ENCODE peak calls at places on chromosomes 2 and 18, in four cellular contexts. One of them, this sample, is unnamed.

GRCh38 chr2:136117391-136117841 is 533 bp downstream of the CXCR4 start:
- DNase-seq in left ventricle myocardium inferior: peak
- DNase-seq in WERI-Rb-1: peak
- DNase-seq in heart right ventricle: peak
- DNase-seq in this sample: peak

GRCh38 chr18:7021994-7022840 is 95.4 kb downstream of the LAMA1 start:
- DNase-seq in left ventricle myocardium inferior: no peak
- DNase-seq in WERI-Rb-1: peak
- DNase-seq in heart right ventricle: no peak
- DNase-seq in this sample: no peak

GRCh38 chr2:28602751-28603639 is 107.1 kb downstream of the PLB1 start:
- DNase-seq in left ventricle myocardium inferior: no peak
- DNase-seq in WERI-Rb-1: no peak
- DNase-seq in heart right ventricle: no peak
- DNase-seq in this sample: no peak

GRCh38 chr18:31942301-31942998 is 478 bp downstream of the TRAPPC8 start:
- DNase-seq in left ventricle myocardium inferior: no peak
- DNase-seq in WERI-Rb-1: peak
- DNase-seq in heart right ventricle: peak
- DNase-seq in this sample: peak

GRCh38 chr2:9771481-9772017 is 71.7 kb upstream of the TAF1B start:
- DNase-seq in left ventricle myocardium inferior: no peak
- DNase-seq in WERI-Rb-1: peak
- DNase-seq in heart right ventricle: peak
- DNase-seq in this sample: peak

GRCh38 chr2:223090081-223090480 is 38.1 kb downstream of the KCNE4 start:
- DNase-seq in left ventricle myocardium inferior: no peak
- DNase-seq in WERI-Rb-1: no peak
- DNase-seq in heart right ventricle: no peak
- DNase-seq in this sample: no peak

GRCh38 chr2:128318776-128319456 is at the start of gene HS6ST1:
- DNase-seq in left ventricle myocardium inferior: peak
- DNase-seq in WERI-Rb-1: peak
- DNase-seq in heart right ventricle: peak
- DNase-seq in this sample: peak

GRCh38 chr2:114350186-114350725 is 92.2 kb upstream of the DPP10 start:
- DNase-seq in left ventricle myocardium inferior: no peak
- DNase-seq in WERI-Rb-1: no peak
- DNase-seq in heart right ventricle: no peak
- DNase-seq in this sample: no peak

GRCh38 chr2:32772623-32773221 is 144.9 kb downstream of the TTC27 start:
- DNase-seq in left ventricle myocardium inferior: no peak
- DNase-seq in WERI-Rb-1: peak
- DNase-seq in heart right ventricle: peak
- DNase-seq in this sample: no peak

GRCh38 chr18:75089748-75090327 is 119.1 kb downstream of the PTGR3 start:
- DNase-seq in left ventricle myocardium inferior: no peak
- DNase-seq in WERI-Rb-1: no peak
- DNase-seq in heart right ventricle: no peak
- DNase-seq in this sample: no peak

GRCh38 chr2:27214936-27215335 is 2.2 kb upstream of the CAD start:
- DNase-seq in left ventricle myocardium inferior: no peak
- DNase-seq in WERI-Rb-1: no peak
- DNase-seq in heart right ventricle: no peak
- DNase-seq in this sample: no peak

GRCh38 chr2:235685024-235685721 is 191.3 kb downstream of the AGAP1 start:
- DNase-seq in left ventricle myocardium inferior: no peak
- DNase-seq in WERI-Rb-1: no peak
- DNase-seq in heart right ventricle: no peak
- DNase-seq in this sample: peak

GRCh38 chr18:35983818-35984217 is 11.3 kb downstream of the RMP24 start:
- DNase-seq in left ventricle myocardium inferior: no peak
- DNase-seq in WERI-Rb-1: no peak
- DNase-seq in heart right ventricle: no peak
- DNase-seq in this sample: no peak

GRCh38 chr2:31442376-31442775 is 27.8 kb upstream of the XDH start:
- DNase-seq in left ventricle myocardium inferior: no peak
- DNase-seq in WERI-Rb-1: no peak
- DNase-seq in heart right ventricle: no peak
- DNase-seq in this sample: no peak

GRCh38 chr2:195364015-195364965 is 292.7 kb upstream of the SLC39A10 start:
- DNase-seq in left ventricle myocardium inferior: no peak
- DNase-seq in WERI-Rb-1: no peak
- DNase-seq in heart right ventricle: no peak
- DNase-seq in this sample: no peak

GRCh38 chr2:183037660-183038340 is 457 bp downstream of the NCKAP1 start:
- DNase-seq in left ventricle myocardium inferior: peak
- DNase-seq in WERI-Rb-1: peak
- DNase-seq in heart right ventricle: peak
- DNase-seq in this sample: peak

GRCh38 chr2:6228251-6228650 is 536.1 kb downstream of the SOX11 start:
- DNase-seq in left ventricle myocardium inferior: no peak
- DNase-seq in WERI-Rb-1: no peak
- DNase-seq in heart right ventricle: no peak
- DNase-seq in this sample: no peak

GRCh38 chr2:3485166-3485565 is 34.2 kb downstream of the ADI1 start:
- DNase-seq in left ventricle myocardium inferior: no peak
- DNase-seq in WERI-Rb-1: no peak
- DNase-seq in heart right ventricle: no peak
- DNase-seq in this sample: no peak

GRCh38 chr18:63881851-63882250 is 5.7 kb upstream of the SERPINB2 start:
- DNase-seq in left ventricle myocardium inferior: no peak
- DNase-seq in WERI-Rb-1: no peak
- DNase-seq in heart right ventricle: no peak
- DNase-seq in this sample: no peak

GRCh38 chr18:78158943-78159342 is 820.7 kb upstream of the SALL3 start:
- DNase-seq in left ventricle myocardium inferior: no peak
- DNase-seq in WERI-Rb-1: no peak
- DNase-seq in heart right ventricle: no peak
- DNase-seq in this sample: no peak

GRCh38 chr2:24181849-24182248 is 7.0 kb downstream of the FAM228A start:
- DNase-seq in left ventricle myocardium inferior: no peak
- DNase-seq in WERI-Rb-1: peak
- DNase-seq in heart right ventricle: no peak
- DNase-seq in this sample: no peak

GRCh38 chr2:39392672-39393071 is 44.4 kb downstream of the MAP4K3 start:
- DNase-seq in left ventricle myocardium inferior: no peak
- DNase-seq in WERI-Rb-1: no peak
- DNase-seq in heart right ventricle: no peak
- DNase-seq in this sample: no peak

GRCh38 chr2:138121769-138122661 is 157.7 kb downstream of the HNMT start:
- DNase-seq in left ventricle myocardium inferior: no peak
- DNase-seq in WERI-Rb-1: no peak
- DNase-seq in heart right ventricle: no peak
- DNase-seq in this sample: no peak

GRCh38 chr2:129791651-129792050 is 187.8 kb upstream of the RAB6C start:
- DNase-seq in left ventricle myocardium inferior: no peak
- DNase-seq in WERI-Rb-1: no peak
- DNase-seq in heart right ventricle: no peak
- DNase-seq in this sample: no peak

GRCh38 chr2:171673928-171674327 is 13.3 kb upstream of the DYNC1I2 start:
- DNase-seq in left ventricle myocardium inferior: no peak
- DNase-seq in WERI-Rb-1: no peak
- DNase-seq in heart right ventricle: no peak
- DNase-seq in this sample: no peak

GRCh38 chr18:50410894-50411293 is 36.0 kb downstream of the SKA1 start:
- DNase-seq in left ventricle myocardium inferior: no peak
- DNase-seq in WERI-Rb-1: no peak
- DNase-seq in heart right ventricle: no peak
- DNase-seq in this sample: no peak

GRCh38 chr2:163878718-163879117 is 142.9 kb upstream of the FIGN start:
- DNase-seq in left ventricle myocardium inferior: no peak
- DNase-seq in WERI-Rb-1: peak
- DNase-seq in heart right ventricle: no peak
- DNase-seq in this sample: peak

GRCh38 chr2:28684142-28684858 is 67.3 kb upstream of the PPP1CB start:
- DNase-seq in left ventricle myocardium inferior: no peak
- DNase-seq in WERI-Rb-1: peak
- DNase-seq in heart right ventricle: no peak
- DNase-seq in this sample: no peak

GRCh38 chr2:187252063-187252462 is 196.0 kb downstream of the CALCRL start:
- DNase-seq in left ventricle myocardium inferior: no peak
- DNase-seq in WERI-Rb-1: no peak
- DNase-seq in heart right ventricle: no peak
- DNase-seq in this sample: no peak

GRCh38 chr18:8705941-8706544 is 687 bp downstream of the MTCL1 start:
- DNase-seq in left ventricle myocardium inferior: no peak
- DNase-seq in WERI-Rb-1: no peak
- DNase-seq in heart right ventricle: no peak
- DNase-seq in this sample: peak

GRCh38 chr2:84938194-84938879 is 32.6 kb upstream of the KCMF1 start:
- DNase-seq in left ventricle myocardium inferior: no peak
- DNase-seq in WERI-Rb-1: no peak
- DNase-seq in heart right ventricle: no peak
- DNase-seq in this sample: no peak

GRCh38 chr2:64179582-64180321 is 35.5 kb upstream of the PELI1 start:
- DNase-seq in left ventricle myocardium inferior: no peak
- DNase-seq in WERI-Rb-1: no peak
- DNase-seq in heart right ventricle: no peak
- DNase-seq in this sample: no peak

GRCh38 chr2:96374211-96374951 is 38.8 kb downstream of the NCAPH start:
- DNase-seq in left ventricle myocardium inferior: peak
- DNase-seq in WERI-Rb-1: no peak
- DNase-seq in heart right ventricle: peak
- DNase-seq in this sample: no peak

GRCh38 chr18:56709463-56709862 is 58.3 kb downstream of the WDR7 start:
- DNase-seq in left ventricle myocardium inferior: no peak
- DNase-seq in WERI-Rb-1: no peak
- DNase-seq in heart right ventricle: no peak
- DNase-seq in this sample: no peak

GRCh38 chr2:39494784-39495251 is 57.7 kb upstream of the MAP4K3 start:
- DNase-seq in left ventricle myocardium inferior: no peak
- DNase-seq in WERI-Rb-1: no peak
- DNase-seq in heart right ventricle: peak
- DNase-seq in this sample: no peak

GRCh38 chr2:196448680-196449079 is 190.8 kb upstream of the CCDC150 start:
- DNase-seq in left ventricle myocardium inferior: no peak
- DNase-seq in WERI-Rb-1: no peak
- DNase-seq in heart right ventricle: no peak
- DNase-seq in this sample: no peak

GRCh38 chr2:134260726-134261125 is 6.9 kb downstream of the MGAT5 start:
- DNase-seq in left ventricle myocardium inferior: no peak
- DNase-seq in WERI-Rb-1: no peak
- DNase-seq in heart right ventricle: peak
- DNase-seq in this sample: no peak

GRCh38 chr2:219261024-219261855 is 7.5 kb upstream of the TUBA4A start:
- DNase-seq in left ventricle myocardium inferior: no peak
- DNase-seq in WERI-Rb-1: no peak
- DNase-seq in heart right ventricle: no peak
- DNase-seq in this sample: no peak

DNA sequence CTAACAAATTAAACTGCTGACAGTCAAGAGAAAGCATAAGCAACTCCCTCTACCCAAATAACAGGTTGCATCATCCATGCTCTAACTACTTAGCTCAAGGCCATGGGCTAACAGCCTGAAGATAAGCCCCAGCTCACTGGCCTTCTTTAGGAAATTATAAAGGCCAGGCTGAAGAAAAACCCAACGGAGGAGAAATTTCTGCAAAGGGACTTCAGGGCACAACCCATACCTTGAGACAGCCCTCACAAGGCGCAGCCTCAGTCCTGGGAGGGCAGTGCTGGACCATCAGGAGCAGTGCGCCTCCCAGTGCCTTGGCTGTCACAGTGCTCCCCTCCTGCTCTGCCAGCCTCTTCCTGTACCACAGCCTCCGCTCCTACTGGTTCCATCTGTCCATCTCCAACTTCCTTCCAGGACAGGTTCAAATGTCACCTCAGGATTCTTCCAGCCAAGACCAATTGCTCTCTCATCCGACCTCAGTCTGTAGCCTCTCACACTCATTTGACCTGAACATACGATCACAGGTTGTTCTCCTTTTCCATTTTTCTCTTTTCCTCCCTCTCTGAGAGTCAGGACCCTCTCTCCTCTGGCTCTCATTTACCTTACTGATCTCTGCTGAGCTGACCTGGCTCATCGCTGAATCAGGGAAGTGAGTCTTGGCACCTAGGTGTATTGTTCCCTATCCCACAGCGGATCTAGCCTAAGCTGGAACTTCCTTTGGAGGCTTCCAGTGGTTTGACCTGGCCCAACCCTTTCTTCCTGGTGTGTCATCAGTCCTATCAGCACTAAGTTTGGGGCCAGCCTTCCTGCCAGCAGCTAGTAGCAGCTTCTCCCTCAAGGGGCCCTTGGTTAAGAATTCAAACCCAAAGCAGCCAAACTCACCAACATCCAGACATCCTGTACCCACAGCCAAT is 1.9 kb downstream of the MCFD2 start:
- DNase-seq in left ventricle myocardium inferior: no peak
- DNase-seq in WERI-Rb-1: peak
- DNase-seq in heart right ventricle: peak
- DNase-seq in this sample: no peak
- TF ChIP-seq CTCF in left ventricle myocardium inferior: no peak
- TF ChIP-seq CTCF in WERI-Rb-1: peak
- TF ChIP-seq CTCF in heart right ventricle: no peak
- TF ChIP-seq CTCF in this sample: no peak

DNA sequence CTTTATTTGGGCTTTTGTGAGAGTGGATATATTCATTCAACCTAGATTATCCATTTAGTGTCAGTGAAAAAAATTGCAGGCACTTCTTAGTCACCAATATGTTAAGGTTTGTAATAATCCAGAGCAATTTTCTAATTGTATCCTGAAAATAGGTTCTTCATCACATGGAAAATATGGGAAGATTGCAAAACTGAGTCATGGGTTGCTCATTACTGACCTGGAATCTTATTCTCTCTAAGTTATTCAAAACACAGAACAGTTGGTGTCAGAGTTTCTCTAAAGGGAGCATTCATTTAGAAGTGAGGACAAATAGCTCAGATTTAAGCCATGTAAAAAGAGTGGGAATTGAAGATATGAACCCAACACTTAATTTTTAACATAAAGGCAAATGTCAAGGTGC is 181.3 kb downstream of the IKZF2 start:
- DNase-seq in left ventricle myocardium inferior: no peak
- DNase-seq in WERI-Rb-1: no peak
- DNase-seq in heart right ventricle: no peak
- DNase-seq in this sample: no peak
- TF ChIP-seq CTCF in left ventricle myocardium inferior: no peak
- TF ChIP-seq CTCF in WERI-Rb-1: no peak
- TF ChIP-seq CTCF in heart right ventricle: no peak
- TF ChIP-seq CTCF in this sample: no peak

DNA sequence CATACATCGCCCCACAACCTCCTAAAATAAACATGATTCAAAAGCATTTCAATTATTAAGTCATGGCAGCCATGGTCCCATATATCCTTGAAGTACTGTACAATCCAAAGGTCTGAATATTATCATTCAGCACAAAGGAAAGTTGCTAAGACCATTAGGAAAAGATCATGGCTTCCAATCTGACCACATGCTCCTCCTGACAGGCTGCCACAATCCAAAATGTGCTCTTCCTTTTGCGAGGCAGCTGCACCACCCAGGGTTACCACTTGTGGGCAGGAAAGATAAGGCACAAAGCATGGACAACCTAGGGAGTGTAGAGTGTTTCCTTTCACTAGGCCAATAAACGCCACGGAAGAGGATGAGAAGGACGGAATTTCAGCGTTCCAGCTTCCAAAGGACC is 5.4 kb downstream of the BOLA3 start:
- DNase-seq in left ventricle myocardium inferior: no peak
- DNase-seq in WERI-Rb-1: peak
- DNase-seq in heart right ventricle: no peak
- DNase-seq in this sample: peak
- TF ChIP-seq CTCF in left ventricle myocardium inferior: no peak
- TF ChIP-seq CTCF in WERI-Rb-1: peak
- TF ChIP-seq CTCF in heart right ventricle: no peak
- TF ChIP-seq CTCF in this sample: peak

GRCh38 chr18:9835796-9836195 is 50.0 kb upstream of the TXNDC2 start:
- DNase-seq in left ventricle myocardium inferior: no peak
- DNase-seq in WERI-Rb-1: no peak
- DNase-seq in heart right ventricle: no peak
- DNase-seq in this sample: no peak
- TF ChIP-seq CTCF in left ventricle myocardium inferior: no peak
- TF ChIP-seq CTCF in WERI-Rb-1: no peak
- TF ChIP-seq CTCF in heart right ventricle: no peak
- TF ChIP-seq CTCF in this sample: no peak

This sample was measured in glutamatergic neuron.